ENCODE peak calls at places on chromosomes 3 and 15, in seven cellular contexts. J is BE2C, A is dorsolateral prefrontal cortex, B is RWPE2, E is NCI-H524 treated with DMSO at 0.1 percent for 48 hours, U is ELF-1, M is B cell. G is an unnamed sample.

GRCh38 chr15:40618906-40619305 is 24.9 kb downstream of the KNL1 start:
- DNase-seq in J (no peak), A (no peak), B (no peak), E (no peak), U (no peak), M (no peak), G (no peak)

GRCh38 chr15:31248951-31249350 is 77.7 kb upstream of the KLF13 start:
- DNase-seq in J (no peak), A (no peak), B (peak), E (no peak), U (no peak), M (no peak), G (no peak)

GRCh38 chr15:51132384-51133139 is 37.9 kb upstream of the TNFAIP8L3 start:
- DNase-seq in J (peak), A (no peak), B (no peak), E (no peak), U (peak), M (no peak), G (peak)

GRCh38 chr15:29674661-29675533 is 147.4 kb downstream of the TJP1 start:
- DNase-seq in J (peak), A (no peak), B (peak), E (peak), U (peak), M (no peak), G (peak)

GRCh38 chr15:70039917-70040316 is 57.8 kb downstream of the TLE3 start:
- DNase-seq in J (no peak), A (no peak), B (no peak), E (no peak), U (no peak), M (no peak), G (no peak)

GRCh38 chr15:40323953-40324937 is 753 bp downstream of the INAFM2 start:
- DNase-seq in J (peak), A (no peak), B (peak), E (no peak), U (no peak), M (peak), G (peak)

GRCh38 chr15:65197337-65197645 is 12.1 kb upstream of the CLPX start:
- DNase-seq in J (no peak), A (no peak), B (no peak), E (no peak), U (no peak), M (no peak), G (peak)

GRCh38 chr3:123066896-123067688 is at the start of gene PDIA5:
- DNase-seq in J (peak), A (peak), B (peak), E (peak), U (peak), M (peak), G (peak)

GRCh38 chr3:129975332-129976090 is 991 bp downstream of the TRH start:
- DNase-seq in J (peak), A (no peak), B (no peak), E (no peak), U (peak), M (peak), G (peak)

GRCh38 chr15:52408823-52409222 is 113.2 kb upstream of the MYO5C start:
- DNase-seq in J (no peak), A (no peak), B (no peak), E (no peak), U (no peak), M (no peak), G (no peak)

GRCh38 chr3:183252973-183253363 is at the start of gene B3GNT5:
- DNase-seq in J (no peak), A (no peak), B (peak), E (no peak), U (peak), M (peak), G (peak)

GRCh38 chr15:98597666-98598065 is 50.7 kb upstream of the IGF1R start:
- DNase-seq in J (no peak), A (no peak), B (no peak), E (no peak), U (peak), M (no peak), G (peak)

GRCh38 chr3:72912532-72912931 is 24.7 kb downstream of the GXYLT2 start:
- DNase-seq in J (no peak), A (no peak), B (no peak), E (no peak), U (no peak), M (no peak), G (no peak)

GRCh38 chr15:28094732-28095521 is 4.2 kb downstream of the OCA2 start:
- DNase-seq in J (no peak), A (peak), B (no peak), E (no peak), U (peak), M (peak), G (peak)

GRCh38 chr3:194933465-194933864 is 247.8 kb downstream of the FAM43A start:
- DNase-seq in J (no peak), A (no peak), B (no peak), E (no peak), U (peak), M (no peak), G (no peak)

GRCh38 chr3:17912011-17912760 is 169.8 kb upstream of the TBC1D5 start:
- DNase-seq in J (no peak), A (no peak), B (no peak), E (no peak), U (no peak), M (no peak), G (no peak)

GRCh38 chr15:50911001-50911400 is 2.5 kb downstream of the AP4E1 start:
- DNase-seq in J (no peak), A (no peak), B (no peak), E (no peak), U (no peak), M (no peak), G (no peak)

GRCh38 chr3:14125193-14126016 is 553 bp downstream of the TMEM43 start:
- DNase-seq in J (peak), A (peak), B (no peak), E (no peak), U (peak), M (peak), G (peak)

GRCh38 chr15:48774484-48774883 is 36.4 kb downstream of the CEP152 start:
- DNase-seq in J (no peak), A (no peak), B (no peak), E (no peak), U (no peak), M (no peak), G (no peak)

GRCh38 chr3:71121429-71122167 is 461.9 kb downstream of the FOXP1 start:
- DNase-seq in J (no peak), A (no peak), B (no peak), E (no peak), U (no peak), M (no peak), G (no peak)

GRCh38 chr3:173938159-173938558 is 540.6 kb downstream of the NLGN1 start:
- DNase-seq in J (no peak), A (no peak), B (no peak), E (no peak), U (no peak), M (no peak), G (no peak)

GRCh38 chr15:98898122-98898521 is 109.5 kb downstream of the PGPEP1L start:
- DNase-seq in J (no peak), A (no peak), B (no peak), E (no peak), U (no peak), M (no peak), G (no peak)

GRCh38 chr3:153621988-153622387 is 460.0 kb downstream of the RAP2B start:
- DNase-seq in J (no peak), A (no peak), B (no peak), E (no peak), U (no peak), M (no peak), G (no peak)

GRCh38 chr3:77102916-77103769 is 63.2 kb downstream of the ROBO2 start:
- DNase-seq in J (no peak), A (no peak), B (no peak), E (peak), U (no peak), M (no peak), G (no peak)

G was measured in iPS-NIHi11.